ENCODE peak calls at places on chromosomes 13 and 19, in eight cellular contexts. M is keratinocyte, E is heart left ventricle, D is left ventricle myocardium inferior, C is lower lobe of right lung, Z is aorta, K is heart right ventricle, H is body of pancreas. F is an unnamed sample. For H3K4me1, the result is how much of the 10 kb centered on the place peaks cover.

GRCh38 chr19:56333506-56333905 is 18.9 kb upstream of the ZSCAN5A start:
- DNase-seq in C (no peak), M (peak), D (no peak), Z (no peak), K (no peak), E (no peak), H (peak), F (peak)

GRCh38 chr19:11887618-11888531 is at the start of gene ZNF69:
- DNase-seq in D (peak), E (peak), C (peak), Z (peak), H (peak), M (no peak), K (peak), F (peak)

GRCh38 chr19:46802152-46802551 is 13.8 kb upstream of the SLC1A5 start:
- DNase-seq in E (no peak), M (no peak), K (no peak), H (no peak), C (no peak), D (no peak), Z (no peak), F (no peak)

GRCh38 chr13:24263652-24264051 is 45.7 kb upstream of the C1QTNF9 start:
- DNase-seq in M (no peak), H (no peak), D (no peak), Z (no peak), C (no peak), E (no peak), K (no peak), F (no peak)

GRCh38 chr13:44759723-44760360 is 183.7 kb upstream of the TSC22D1 start:
- DNase-seq in Z (no peak), H (peak), M (no peak), E (no peak), K (no peak), D (peak), C (peak), F (peak)

GRCh38 chr19:42355896-42356295 is 30.5 kb downstream of the MEGF8 start:
- DNase-seq in C (no peak), H (no peak), Z (no peak), M (no peak), D (no peak), K (no peak), E (no peak), F (no peak)

GRCh38 chr19:28066988-28067387 is 1146.0 kb downstream of the UQCRFS1 start:
- DNase-seq in D (no peak), E (no peak), K (no peak), C (no peak), H (no peak), M (no peak), Z (no peak), F (no peak)

GRCh38 chr13:40356011-40356410 is 310.4 kb downstream of the FOXO1 start:
- DNase-seq in Z (no peak), E (no peak), H (no peak), K (no peak), M (no peak), C (no peak), D (no peak), F (no peak)

GRCh38 chr19:45215391-45216191 is 29.6 kb downstream of the EXOC3L2 start:
- DNase-seq in K (peak), H (peak), Z (no peak), E (no peak), M (no peak), C (peak), D (no peak), F (no peak)

GRCh38 chr19:40147693-40148347 is 43.4 kb upstream of the MAP3K10 start:
- DNase-seq in D (no peak), K (no peak), C (no peak), H (no peak), M (no peak), E (no peak), Z (peak), F (peak)

GRCh38 chr13:40254394-40254793 is 412.0 kb downstream of the FOXO1 start:
- DNase-seq in D (no peak), K (no peak), M (no peak), E (no peak), Z (no peak), H (no peak), C (no peak), F (no peak)

GRCh38 chr13:71515639-71516038 is 351.4 kb downstream of the DACH1 start:
- DNase-seq in Z (no peak), K (no peak), D (no peak), H (no peak), M (no peak), C (no peak), E (no peak), F (no peak)

GRCh38 chr19:14683439-14683838 is 6.4 kb upstream of the ZNF333 start:
- DNase-seq in K (no peak), M (no peak), C (no peak), H (no peak), D (no peak), Z (no peak), E (no peak), F (no peak)

GRCh38 chr13:65606622-65607021 is 1623.5 kb downstream of the PCDH9 start:
- DNase-seq in E (no peak), M (no peak), D (no peak), K (no peak), C (no peak), H (no peak), Z (no peak), F (peak)

GRCh38 chr13:34070544-34071303 is 252.8 kb downstream of the RFC3 start:
- DNase-seq in E (no peak), D (no peak), Z (no peak), K (no peak), H (no peak), M (no peak), C (no peak), F (no peak)

GRCh38 chr19:33175886-33176669 is 18.1 kb upstream of the LRP3 start:
- DNase-seq in M (no peak), Z (peak), K (no peak), H (no peak), C (no peak), E (no peak), D (no peak), F (peak)

GRCh38 chr19:34351382-34351802 is 13.6 kb upstream of the GPI start:
- DNase-seq in H (peak), E (no peak), K (no peak), D (no peak), Z (no peak), M (no peak), C (no peak), F (no peak)

GRCh38 chr19:8655340-8655709 is 24.9 kb downstream of the NFILZ start:
- DNase-seq in C (no peak), H (no peak), M (no peak), D (no peak), K (no peak), Z (no peak), E (no peak), F (no peak)

GRCh38 chr13:33284016-33284415 is 1.5 kb downstream of the STARD13 start:
- DNase-seq in K (no peak), M (no peak), Z (no peak), C (no peak), E (no peak), D (no peak), H (no peak), F (no peak)

GRCh38 chr13:27037571-27037970 is 134.0 kb downstream of the USP12 start:
- DNase-seq in Z (no peak), C (no peak), H (no peak), M (no peak), E (no peak), D (no peak), K (no peak), F (no peak)

GRCh38 chr13:32105653-32106313 is 74.2 kb downstream of the FRY start:
- DNase-seq in K (no peak), Z (no peak), H (no peak), E (no peak), M (no peak), D (no peak), C (no peak), F (no peak)

GRCh38 chr13:24036115-24036514 is 124.4 kb upstream of the SPATA13 start:
- DNase-seq in D (no peak), K (no peak), M (no peak), E (no peak), H (no peak), Z (no peak), C (no peak), F (no peak)

GRCh38 chr19:49636230-49636932 is 3.6 kb downstream of the RRAS start:
- DNase-seq in M (no peak), E (no peak), H (no peak), K (no peak), Z (no peak), D (no peak), C (no peak), F (no peak)

GRCh38 chr19:32652893-32653625 is 21.9 kb downstream of the ANKRD27 start:
- DNase-seq in C (peak), H (peak), Z (peak), M (no peak), K (peak), D (peak), E (peak), F (peak)

GRCh38 chr19:43721469-43722048 is 5.7 kb downstream of the IRGC start:
- DNase-seq in H (no peak), Z (no peak), C (no peak), K (no peak), E (no peak), M (no peak), D (no peak), F (no peak)

GRCh38 chr13:109704771-109705628 is 81.4 kb downstream of the IRS2 start:
- DNase-seq in M (peak), H (peak), D (peak), Z (peak), C (peak), K (peak), E (peak), F (no peak)

GRCh38 chr19:55085923-55086715 is 10.4 kb downstream of the EPS8L1 start:
- DNase-seq in K (no peak), C (no peak), H (peak), Z (no peak), M (no peak), E (peak), D (no peak), F (no peak)

GRCh38 chr19:33266971-33267484 is 35.3 kb downstream of the CEBPA start:
- DNase-seq in E (peak), C (no peak), D (no peak), M (no peak), H (no peak), K (no peak), Z (peak), F (no peak)

GRCh38 chr19:32201661-32202060 is 143.7 kb upstream of the ZNF507 start:
- DNase-seq in C (no peak), M (no peak), K (no peak), H (no peak), D (no peak), Z (no peak), E (no peak), F (peak)

GRCh38 chr13:52969373-52969772 is 59.2 kb upstream of the OLFM4 start:
- DNase-seq in K (no peak), C (no peak), E (no peak), D (no peak), H (no peak), Z (no peak), M (no peak), F (no peak)

GRCh38 chr13:44174769-44175425 is 198.7 kb upstream of the SERP2 start:
- DNase-seq in K (no peak), E (no peak), C (no peak), Z (no peak), D (no peak), M (no peak), H (no peak), F (peak)

GRCh38 chr19:4624733-4625362 is 14.5 kb upstream of the TNFAIP8L1 start:
- DNase-seq in D (no peak), K (no peak), M (no peak), Z (no peak), C (no peak), H (no peak), E (no peak), F (peak)

GRCh38 chr13:31629085-31629785 is 110.1 kb upstream of the RXFP2 start:
- DNase-seq in E (no peak), D (no peak), K (no peak), H (no peak), M (no peak), Z (no peak), C (no peak), F (no peak)

GRCh38 chr19:18765224-18765623 is 25.9 kb downstream of the COMP start:
- DNase-seq in C (no peak), M (no peak), D (no peak), K (no peak), H (peak), E (no peak), Z (no peak), F (no peak)

GRCh38 chr13:98447881-98448641 is 128.8 kb downstream of the STK24 start:
- DNase-seq in C (no peak), H (no peak), E (peak), M (no peak), Z (no peak), K (peak), D (peak), F (peak)

GRCh38 chr19:13978306-13978705 is 26.0 kb downstream of the DCAF15 start:
- DNase-seq in C (peak), M (no peak), H (peak), D (peak), E (peak), Z (peak), K (peak), F (peak)

GRCh38 chr13:27281420-27281819 is 10.8 kb downstream of the RASL11A start:
- DNase-seq in E (no peak), Z (no peak), C (no peak), K (no peak), D (no peak), H (no peak), M (no peak), F (no peak)

GRCh38 chr19:42271861-42272534 is 2.9 kb downstream of the CIC start:
- DNase-seq in M (no peak), E (no peak), D (no peak), K (no peak), C (no peak), H (no peak), Z (peak), F (no peak)

GRCh38 chr19:11860721-11861120 is 12.2 kb downstream of the ZNF439 start:
- DNase-seq in D (no peak), E (no peak), H (no peak), C (no peak), Z (no peak), K (no peak), M (no peak), F (no peak)

DNA sequence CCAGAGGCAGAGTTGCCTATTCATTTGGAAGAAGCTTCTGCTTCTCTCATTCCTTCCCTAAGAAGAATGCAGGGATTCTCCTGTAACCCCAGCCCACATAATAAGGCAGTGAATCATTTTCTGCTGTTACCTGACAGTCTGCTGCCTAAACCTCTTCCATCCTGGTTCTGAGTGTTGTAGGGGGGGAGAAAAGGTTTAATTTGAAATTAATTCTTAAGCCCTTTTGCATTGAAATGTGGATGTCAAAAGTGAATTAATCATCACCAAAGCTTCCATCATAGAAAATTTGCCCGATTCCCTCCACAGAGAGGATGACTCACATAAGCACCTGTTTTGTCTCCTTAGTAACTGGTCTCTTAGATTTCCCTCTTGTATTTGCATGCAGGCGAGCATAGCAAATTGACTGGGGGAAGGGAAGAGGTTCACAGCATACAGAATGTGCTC is 146.7 kb upstream of the FNDC3A start:
- DNase-seq in E (no peak), M (no peak), H (no peak), Z (no peak), C (no peak), D (no peak), K (no peak), F (no peak)
- H3K27ac ChIP-seq in E (no peak), M (no peak), H (no peak), Z (no peak), C (no peak), D (no peak), K (no peak), F (no peak)

DNA sequence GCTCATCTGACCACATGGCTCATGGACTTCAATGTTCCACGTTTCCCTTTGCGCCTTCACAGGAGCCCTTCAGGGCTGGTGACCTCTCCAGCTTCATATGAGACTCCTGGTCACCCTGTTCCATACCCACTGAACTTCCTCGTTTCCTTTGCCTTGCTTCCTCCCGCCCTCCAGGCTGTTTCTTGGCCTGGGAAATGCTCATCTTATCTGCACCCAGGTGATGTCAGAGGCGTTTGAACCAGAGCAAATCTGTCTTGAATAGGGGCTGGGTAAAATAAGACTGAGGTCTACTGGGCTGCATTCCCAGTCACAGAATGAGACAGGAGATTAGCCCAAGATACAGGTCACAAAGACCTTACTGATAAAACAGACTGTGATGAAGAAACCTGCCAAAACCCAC is 102.8 kb downstream of the DCLK1 start:
- DNase-seq in C (no peak), Z (no peak), M (no peak), D (no peak), H (no peak), K (no peak), E (no peak), F (no peak)
- H3K4me1 ChIP-seq in C (under half), Z (under half), M (under half), D (under half), H (under half), K (under half), E (under half), F (under half)

GRCh38 chr19:5850743-5851293 is 431 bp downstream of the FUT3 start:
- DNase-seq in Z (peak), K (no peak), D (no peak), E (no peak), C (peak), M (no peak), H (peak), F (no peak)
- H3K27ac ChIP-seq in Z (no peak), K (no peak), D (no peak), E (no peak), C (peak), M (peak), H (peak), F (no peak)

DNA sequence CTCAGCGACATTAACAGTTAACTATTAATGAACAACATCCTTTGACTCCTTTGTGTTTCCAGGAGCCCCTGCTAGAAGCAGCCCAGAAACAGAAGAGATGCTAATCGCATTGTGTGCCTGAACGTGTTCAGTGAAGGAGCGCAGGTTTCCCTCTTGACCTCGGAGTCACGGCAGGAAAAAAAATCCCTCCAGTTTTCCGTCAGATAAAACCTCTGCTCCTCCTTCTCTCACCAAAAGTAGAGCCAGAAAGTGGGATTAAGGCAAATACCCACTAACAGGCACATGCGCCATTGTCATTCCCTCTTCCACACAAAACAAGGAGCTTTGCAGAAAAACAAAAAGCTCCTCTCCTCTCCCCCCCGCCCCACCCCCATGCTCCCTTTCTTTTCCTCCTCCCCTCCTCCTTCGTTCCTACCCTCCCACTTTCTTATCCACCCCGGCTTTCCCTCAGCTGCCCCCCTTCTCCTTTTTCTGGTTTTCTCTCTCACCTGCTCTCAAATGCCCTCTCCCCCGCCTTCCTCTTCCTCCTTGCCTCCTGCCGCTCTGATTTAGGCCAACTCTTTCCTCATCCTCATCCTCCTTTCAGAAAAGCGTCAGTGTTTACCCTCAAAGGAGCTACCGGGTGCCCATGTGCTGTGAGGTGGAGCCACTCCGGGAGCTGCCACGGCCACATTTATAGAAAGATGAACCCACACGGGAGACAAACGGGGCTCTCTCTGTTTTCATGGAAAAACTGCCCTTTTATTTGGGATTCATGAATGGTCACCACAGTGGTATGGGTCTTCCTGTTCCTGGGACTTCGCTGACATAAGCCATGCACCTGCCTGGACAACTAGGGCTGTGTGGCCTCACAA is 224.5 kb downstream of the ZIC5 start:
- DNase-seq in E (no peak), D (no peak), H (no peak), K (no peak), M (no peak), C (no peak), Z (no peak), F (no peak)
- H3K4me1 ChIP-seq in E (under half), D (under half), H (under half), K (under half), M (under half), C (under half), Z (under half), F (half or more)

GRCh38 chr13:77506874-77507273 is 28.6 kb upstream of the SCEL start:
- DNase-seq in Z (no peak), D (no peak), M (no peak), H (no peak), K (no peak), E (no peak), C (no peak), F (no peak)

GRCh38 chr13:77503398-77503797 is 32.1 kb upstream of the SCEL start:
- DNase-seq in M (no peak), H (no peak), D (no peak), K (no peak), Z (no peak), C (no peak), E (no peak), F (no peak)

GRCh38 chr13:77507931-77508776 is 27.4 kb upstream of the SCEL start:
- DNase-seq in D (no peak), E (no peak), M (peak), Z (no peak), K (no peak), H (no peak), C (no peak), F (peak)

GRCh38 chr13:77500094-77500493 is 35.4 kb upstream of the SCEL start:
- DNase-seq in K (no peak), C (no peak), H (no peak), M (no peak), D (no peak), E (no peak), Z (no peak), F (no peak)

GRCh38 chr13:77502104-77502720 is 33.3 kb upstream of the SCEL start:
- DNase-seq in M (no peak), E (no peak), D (no peak), Z (no peak), H (no peak), C (no peak), K (no peak), F (no peak)
- H3K27ac ChIP-seq in M (no peak), E (no peak), D (no peak), Z (no peak), H (no peak), C (no peak), K (no peak), F (no peak)